ENCODE peak calls at places on chromosomes 4 and X, in five cellular contexts. One of them, this sample, is unnamed. For H3K27me3 and H3K4me1, the result is how much of the 10 kb centered on the place peaks cover.

GRCh38 chrX:64975491-64975890 is 759 bp downstream of the ZC4H2 start:
- DNase-seq in heart left ventricle: peak
- DNase-seq in psoas muscle: peak
- DNase-seq in suprapubic skin: no peak
- DNase-seq in naive thymus-derived CD4-positive, alpha-beta T cell: peak
- DNase-seq in this sample: no peak

GRCh38 chr4:149980941-149981340 is 97.3 kb upstream of the DCLK2 start:
- DNase-seq in heart left ventricle: peak
- DNase-seq in psoas muscle: peak
- DNase-seq in suprapubic skin: no peak
- DNase-seq in naive thymus-derived CD4-positive, alpha-beta T cell: no peak
- DNase-seq in this sample: no peak

GRCh38 chrX:100797359-100797758 is 22.8 kb upstream of the CSTF2 start:
- DNase-seq in heart left ventricle: no peak
- DNase-seq in psoas muscle: no peak
- DNase-seq in suprapubic skin: no peak
- DNase-seq in naive thymus-derived CD4-positive, alpha-beta T cell: no peak
- DNase-seq in this sample: no peak

GRCh38 chrX:17496407-17496806 is 121.4 kb downstream of the NHS start:
- DNase-seq in heart left ventricle: no peak
- DNase-seq in psoas muscle: no peak
- DNase-seq in suprapubic skin: no peak
- DNase-seq in naive thymus-derived CD4-positive, alpha-beta T cell: no peak
- DNase-seq in this sample: no peak

GRCh38 chr4:15753786-15754185 is 24.3 kb upstream of the CD38 start:
- DNase-seq in heart left ventricle: peak
- DNase-seq in psoas muscle: peak
- DNase-seq in suprapubic skin: no peak
- DNase-seq in naive thymus-derived CD4-positive, alpha-beta T cell: no peak
- DNase-seq in this sample: no peak

GRCh38 chrX:40933132-40934078 is 151.8 kb upstream of the USP9X start:
- DNase-seq in heart left ventricle: no peak
- DNase-seq in psoas muscle: no peak
- DNase-seq in suprapubic skin: no peak
- DNase-seq in naive thymus-derived CD4-positive, alpha-beta T cell: peak
- DNase-seq in this sample: no peak

GRCh38 chrX:155880586-155881157 is 473 bp upstream of the VAMP7 start:
- DNase-seq in heart left ventricle: no peak
- DNase-seq in psoas muscle: no peak
- DNase-seq in suprapubic skin: no peak
- DNase-seq in naive thymus-derived CD4-positive, alpha-beta T cell: no peak
- DNase-seq in this sample: no peak

GRCh38 chr4:163263601-163264000 is 68.8 kb downstream of the NPY1R start:
- DNase-seq in heart left ventricle: no peak
- DNase-seq in psoas muscle: no peak
- DNase-seq in suprapubic skin: no peak
- DNase-seq in naive thymus-derived CD4-positive, alpha-beta T cell: no peak
- DNase-seq in this sample: no peak

GRCh38 chr4:37885496-37885895 is 5.4 kb upstream of the TBC1D1 start:
- DNase-seq in heart left ventricle: peak
- DNase-seq in psoas muscle: no peak
- DNase-seq in suprapubic skin: no peak
- DNase-seq in naive thymus-derived CD4-positive, alpha-beta T cell: no peak
- DNase-seq in this sample: no peak

GRCh38 chr4:12987284-12987683 is 496.9 kb downstream of the RAB28 start:
- DNase-seq in heart left ventricle: no peak
- DNase-seq in psoas muscle: no peak
- DNase-seq in suprapubic skin: no peak
- DNase-seq in naive thymus-derived CD4-positive, alpha-beta T cell: no peak
- DNase-seq in this sample: no peak

GRCh38 chr4:151950993-151951726 is 190.4 kb upstream of the GATB start:
- DNase-seq in heart left ventricle: no peak
- DNase-seq in psoas muscle: no peak
- DNase-seq in suprapubic skin: no peak
- DNase-seq in naive thymus-derived CD4-positive, alpha-beta T cell: no peak
- DNase-seq in this sample: no peak

GRCh38 chrX:144627947-144628346 is 619.4 kb upstream of the SPANXN1 start:
- DNase-seq in heart left ventricle: no peak
- DNase-seq in psoas muscle: no peak
- DNase-seq in suprapubic skin: no peak
- DNase-seq in naive thymus-derived CD4-positive, alpha-beta T cell: no peak
- DNase-seq in this sample: no peak

GRCh38 chrX:129772796-129773431 is 6.8 kb upstream of the SASH3 start:
- DNase-seq in heart left ventricle: peak
- DNase-seq in psoas muscle: peak
- DNase-seq in suprapubic skin: peak
- DNase-seq in naive thymus-derived CD4-positive, alpha-beta T cell: no peak
- DNase-seq in this sample: no peak

GRCh38 chr4:138175337-138175794 is 66.8 kb downstream of the SLC7A11 start:
- DNase-seq in heart left ventricle: peak
- DNase-seq in psoas muscle: no peak
- DNase-seq in suprapubic skin: no peak
- DNase-seq in naive thymus-derived CD4-positive, alpha-beta T cell: no peak
- DNase-seq in this sample: no peak

GRCh38 chrX:71144651-71145050 is at the start of gene NLGN3:
- DNase-seq in heart left ventricle: no peak
- DNase-seq in psoas muscle: no peak
- DNase-seq in suprapubic skin: no peak
- DNase-seq in naive thymus-derived CD4-positive, alpha-beta T cell: no peak
- DNase-seq in this sample: no peak
- H3K27ac ChIP-seq in heart left ventricle: no peak
- H3K27ac ChIP-seq in psoas muscle: no peak
- H3K27ac ChIP-seq in suprapubic skin: no peak
- H3K27ac ChIP-seq in naive thymus-derived CD4-positive, alpha-beta T cell: no peak
- H3K27ac ChIP-seq in this sample: no peak

GRCh38 chr4:14513471-14513870 is 488.8 kb upstream of the CPEB2 start:
- DNase-seq in heart left ventricle: no peak
- DNase-seq in psoas muscle: no peak
- DNase-seq in suprapubic skin: no peak
- DNase-seq in naive thymus-derived CD4-positive, alpha-beta T cell: no peak
- DNase-seq in this sample: no peak
- H3K27me3 ChIP-seq in heart left ventricle: under half
- H3K27me3 ChIP-seq in psoas muscle: under half
- H3K27me3 ChIP-seq in suprapubic skin: under half
- H3K27me3 ChIP-seq in naive thymus-derived CD4-positive, alpha-beta T cell: under half
- H3K27me3 ChIP-seq in this sample: under half

DNA sequence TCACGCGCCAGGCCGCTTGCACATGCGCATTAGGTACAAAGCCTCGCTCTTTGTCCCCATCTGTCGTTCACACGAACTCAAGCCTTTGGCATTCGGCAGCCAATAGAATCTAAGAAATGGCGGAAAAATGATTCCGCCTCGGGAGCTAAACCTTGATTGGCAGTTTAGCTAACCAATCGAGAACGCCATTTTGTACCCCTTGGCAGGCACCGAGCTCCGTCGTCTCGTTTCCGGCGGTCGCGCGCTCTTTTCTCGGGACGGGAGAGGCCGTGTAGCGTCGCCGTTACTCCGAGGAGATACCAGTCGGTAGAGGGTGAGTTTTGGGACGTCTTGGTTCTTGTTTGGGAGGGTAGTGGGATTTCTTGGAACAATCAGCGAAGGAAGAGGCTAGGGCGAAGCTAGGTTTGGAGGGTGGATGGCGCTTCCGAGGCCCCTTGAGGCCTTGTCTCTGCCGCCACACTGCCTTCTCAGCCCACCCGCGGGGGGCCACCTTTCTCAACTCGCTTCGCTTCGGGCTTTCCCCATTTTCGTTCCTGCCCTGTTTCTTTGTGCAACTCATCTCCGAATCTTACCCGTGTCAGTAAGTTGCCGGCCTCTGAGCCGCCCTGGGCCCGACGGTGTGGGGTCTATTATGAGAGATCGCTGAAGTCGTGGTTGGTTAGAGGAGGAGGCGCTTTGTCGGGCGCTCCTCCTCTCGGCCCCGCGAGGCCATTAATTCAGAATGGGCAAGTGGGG is at the start of gene NONO:
- DNase-seq in heart left ventricle: peak
- DNase-seq in psoas muscle: peak
- DNase-seq in suprapubic skin: peak
- DNase-seq in naive thymus-derived CD4-positive, alpha-beta T cell: peak
- DNase-seq in this sample: peak
- H3K4me1 ChIP-seq in heart left ventricle: under half
- H3K4me1 ChIP-seq in psoas muscle: under half
- H3K4me1 ChIP-seq in suprapubic skin: under half
- H3K4me1 ChIP-seq in naive thymus-derived CD4-positive, alpha-beta T cell: under half
- H3K4me1 ChIP-seq in this sample: under half

GRCh38 chrX:72125331-72126047 is 6.2 kb downstream of the RTL5 start:
- DNase-seq in heart left ventricle: no peak
- DNase-seq in psoas muscle: no peak
- DNase-seq in suprapubic skin: no peak
- DNase-seq in naive thymus-derived CD4-positive, alpha-beta T cell: no peak
- DNase-seq in this sample: no peak

GRCh38 chrX:72124540-72125201 is 7.0 kb downstream of the RTL5 start:
- DNase-seq in heart left ventricle: no peak
- DNase-seq in psoas muscle: no peak
- DNase-seq in suprapubic skin: no peak
- DNase-seq in naive thymus-derived CD4-positive, alpha-beta T cell: no peak
- DNase-seq in this sample: no peak

GRCh38 chrX:72127332-72127731 is 4.4 kb downstream of the RTL5 start:
- DNase-seq in heart left ventricle: no peak
- DNase-seq in psoas muscle: no peak
- DNase-seq in suprapubic skin: no peak
- DNase-seq in naive thymus-derived CD4-positive, alpha-beta T cell: no peak
- DNase-seq in this sample: no peak

GRCh38 chrX:72126539-72127140 is 5.1 kb downstream of the RTL5 start:
- DNase-seq in heart left ventricle: peak
- DNase-seq in psoas muscle: peak
- DNase-seq in suprapubic skin: peak
- DNase-seq in naive thymus-derived CD4-positive, alpha-beta T cell: peak
- DNase-seq in this sample: peak

DNA sequence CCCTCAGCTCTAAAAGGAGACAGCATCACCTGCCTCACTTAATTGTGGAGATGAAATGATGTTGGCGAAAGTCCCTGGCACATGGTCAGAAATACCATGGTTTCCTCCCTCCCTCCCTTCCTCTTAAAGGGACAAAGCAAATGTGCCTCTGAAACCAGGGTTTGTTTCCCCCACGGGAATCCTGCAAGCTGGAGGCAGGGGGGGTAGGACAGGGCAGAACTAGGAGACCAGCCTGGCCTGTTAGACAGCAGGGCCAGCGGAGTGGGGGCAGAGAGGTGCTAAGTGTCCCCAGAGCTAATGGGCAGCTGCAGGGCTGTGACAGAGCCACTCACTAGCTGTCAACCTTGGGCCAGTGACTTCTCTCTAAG is 5.7 kb downstream of the RTL5 start:
- DNase-seq in heart left ventricle: no peak
- DNase-seq in psoas muscle: no peak
- DNase-seq in suprapubic skin: no peak
- DNase-seq in naive thymus-derived CD4-positive, alpha-beta T cell: no peak
- DNase-seq in this sample: no peak
- H3K27ac ChIP-seq in heart left ventricle: peak
- H3K27ac ChIP-seq in psoas muscle: peak
- H3K27ac ChIP-seq in suprapubic skin: peak
- H3K27ac ChIP-seq in naive thymus-derived CD4-positive, alpha-beta T cell: no peak
- H3K27ac ChIP-seq in this sample: peak

GRCh38 chr4:110633358-110634319 is 10.8 kb upstream of the PITX2 start:
- DNase-seq in heart left ventricle: no peak
- DNase-seq in psoas muscle: peak
- DNase-seq in suprapubic skin: no peak
- DNase-seq in naive thymus-derived CD4-positive, alpha-beta T cell: no peak
- DNase-seq in this sample: no peak

GRCh38 chr4:110634320-110635154 is 11.7 kb upstream of the PITX2 start:
- DNase-seq in heart left ventricle: no peak
- DNase-seq in psoas muscle: no peak
- DNase-seq in suprapubic skin: no peak
- DNase-seq in naive thymus-derived CD4-positive, alpha-beta T cell: no peak
- DNase-seq in this sample: no peak

GRCh38 chr4:110630621-110631402 is 7.9 kb upstream of the PITX2 start:
- DNase-seq in heart left ventricle: no peak
- DNase-seq in psoas muscle: no peak
- DNase-seq in suprapubic skin: no peak
- DNase-seq in naive thymus-derived CD4-positive, alpha-beta T cell: no peak
- DNase-seq in this sample: no peak

GRCh38 chr4:110631582-110632505 is 9.0 kb upstream of the PITX2 start:
- DNase-seq in heart left ventricle: peak
- DNase-seq in psoas muscle: peak
- DNase-seq in suprapubic skin: no peak
- DNase-seq in naive thymus-derived CD4-positive, alpha-beta T cell: no peak
- DNase-seq in this sample: no peak

GRCh38 chr4:110632506-110633357 is 9.9 kb upstream of the PITX2 start:
- DNase-seq in heart left ventricle: no peak
- DNase-seq in psoas muscle: no peak
- DNase-seq in suprapubic skin: no peak
- DNase-seq in naive thymus-derived CD4-positive, alpha-beta T cell: no peak
- DNase-seq in this sample: no peak
- H3K27me3 ChIP-seq in heart left ventricle: half or more
- H3K27me3 ChIP-seq in psoas muscle: under half
- H3K27me3 ChIP-seq in suprapubic skin: half or more
- H3K27me3 ChIP-seq in naive thymus-derived CD4-positive, alpha-beta T cell: half or more
- H3K27me3 ChIP-seq in this sample: half or more

DNA sequence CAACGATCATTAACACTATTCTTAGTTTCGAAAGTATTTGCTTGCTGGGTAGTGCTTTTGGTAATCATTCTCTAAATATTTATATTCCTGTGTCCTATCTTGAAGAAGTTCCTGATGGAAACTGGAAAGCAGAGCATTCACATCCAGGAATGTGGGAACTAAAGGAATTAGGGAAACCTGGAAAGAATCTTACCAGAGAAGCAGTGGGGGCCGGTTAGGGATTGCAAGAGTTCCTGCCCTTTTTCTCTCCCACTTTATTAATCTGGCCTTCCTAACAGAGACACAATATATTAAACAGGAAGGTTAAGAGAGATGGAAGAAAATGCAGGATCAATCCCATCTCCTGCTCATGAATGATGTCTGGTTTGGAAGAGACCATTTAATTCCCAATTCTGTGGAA is 52.1 kb downstream of the C4orf51 start:
- DNase-seq in heart left ventricle: no peak
- DNase-seq in psoas muscle: no peak
- DNase-seq in suprapubic skin: no peak
- DNase-seq in naive thymus-derived CD4-positive, alpha-beta T cell: no peak
- DNase-seq in this sample: no peak
- H3K4me1 ChIP-seq in heart left ventricle: under half
- H3K4me1 ChIP-seq in psoas muscle: under half
- H3K4me1 ChIP-seq in suprapubic skin: half or more
- H3K4me1 ChIP-seq in naive thymus-derived CD4-positive, alpha-beta T cell: under half
- H3K4me1 ChIP-seq in this sample: under half

This sample was measured in effector memory CD4-positive, alpha-beta T cell.